ENCODE peak calls at places on chromosomes 11 and 22, in six cellular contexts. H is HepG2, M is cardiac muscle cell, P is lower leg skin, Y is endodermal cell, O is AG10803. D is an unnamed sample.

GRCh38 chr22:37501610-37502341 is 15.6 kb upstream of the MFNG start:
- DNase-seq in O (peak), Y (no peak), M (no peak), H (peak), P (no peak), D (peak)

GRCh38 chr11:83033367-83033766 is 38.3 kb downstream of the RAB30 start:
- DNase-seq in H (no peak), O (no peak), Y (no peak), P (no peak), M (no peak), D (no peak)

GRCh38 chr11:49302360-49302759 is 94.0 kb upstream of the FOLH1 start:
- DNase-seq in M (no peak), P (no peak), Y (no peak), O (no peak), H (no peak), D (no peak)

GRCh38 chr11:68881320-68881719 is 22.3 kb downstream of the MRPL21 start:
- DNase-seq in H (no peak), Y (no peak), M (no peak), P (no peak), O (no peak), D (no peak)

GRCh38 chr11:96146765-96147164 is 196.2 kb downstream of the MAML2 start:
- DNase-seq in O (no peak), H (no peak), P (no peak), M (no peak), Y (no peak), D (no peak)

GRCh38 chr11:30487200-30487898 is 98.8 kb downstream of the MPPED2 start:
- DNase-seq in O (no peak), Y (no peak), H (no peak), M (no peak), P (no peak), D (peak)

GRCh38 chr11:79393362-79394043 is 47.3 kb downstream of the TENM4 start:
- DNase-seq in P (no peak), M (no peak), Y (peak), H (no peak), O (no peak), D (no peak)

GRCh38 chr11:67304511-67305113 is 1.3 kb downstream of the SSH3 start:
- DNase-seq in Y (peak), O (no peak), M (no peak), P (peak), H (no peak), D (no peak)

GRCh38 chr11:12287374-12288211 is 89.8 kb upstream of the PARVA start:
- DNase-seq in H (peak), O (peak), M (peak), P (peak), Y (peak), D (peak)

GRCh38 chr22:38201718-38202436 is at the start of gene MAFF:
- DNase-seq in H (peak), O (peak), P (peak), Y (peak), M (peak), D (peak)

GRCh38 chr11:116993599-116993998 is 104.6 kb downstream of the SIK3 start:
- DNase-seq in P (no peak), H (no peak), Y (no peak), O (peak), M (no peak), D (peak)

GRCh38 chr11:125093502-125093901 is 17.9 kb downstream of the TMEM218 start:
- DNase-seq in P (no peak), M (no peak), H (no peak), O (no peak), Y (no peak), D (no peak)

GRCh38 chr22:38177926-38178604 is 3.6 kb downstream of the PLA2G6 start:
- DNase-seq in O (peak), M (no peak), H (peak), Y (peak), P (peak), D (peak)

GRCh38 chr11:12187399-12187798 is 77.0 kb downstream of the MICAL2 start:
- DNase-seq in Y (no peak), P (peak), H (no peak), M (peak), O (no peak), D (no peak)

GRCh38 chr11:20109731-20110445 is 50.4 kb downstream of the DBX1 start:
- DNase-seq in P (no peak), M (no peak), O (no peak), Y (no peak), H (no peak), D (peak)

GRCh38 chr11:75505966-75506692 is 19.6 kb downstream of the GDPD5 start:
- DNase-seq in P (no peak), H (no peak), O (no peak), Y (no peak), M (peak), D (no peak)

GRCh38 chr11:112297248-112297866 is 36.7 kb upstream of the PLET1 start:
- DNase-seq in O (no peak), Y (no peak), H (no peak), P (no peak), M (no peak), D (no peak)

GRCh38 chr11:8250446-8250845 is 13.2 kb downstream of the LMO1 start:
- DNase-seq in O (no peak), M (no peak), Y (no peak), P (peak), H (no peak), D (no peak)

GRCh38 chr11:8250981-8251620 is 12.6 kb downstream of the LMO1 start:
- DNase-seq in M (no peak), P (peak), O (no peak), H (no peak), Y (no peak), D (no peak)

GRCh38 chr11:8248786-8249185 is 14.9 kb downstream of the LMO1 start:
- DNase-seq in Y (no peak), H (no peak), P (no peak), M (no peak), O (no peak), D (no peak)

GRCh38 chr11:8249482-8249881 is 14.2 kb downstream of the LMO1 start:
- DNase-seq in H (no peak), M (no peak), P (peak), O (no peak), Y (peak), D (no peak)

DNA sequence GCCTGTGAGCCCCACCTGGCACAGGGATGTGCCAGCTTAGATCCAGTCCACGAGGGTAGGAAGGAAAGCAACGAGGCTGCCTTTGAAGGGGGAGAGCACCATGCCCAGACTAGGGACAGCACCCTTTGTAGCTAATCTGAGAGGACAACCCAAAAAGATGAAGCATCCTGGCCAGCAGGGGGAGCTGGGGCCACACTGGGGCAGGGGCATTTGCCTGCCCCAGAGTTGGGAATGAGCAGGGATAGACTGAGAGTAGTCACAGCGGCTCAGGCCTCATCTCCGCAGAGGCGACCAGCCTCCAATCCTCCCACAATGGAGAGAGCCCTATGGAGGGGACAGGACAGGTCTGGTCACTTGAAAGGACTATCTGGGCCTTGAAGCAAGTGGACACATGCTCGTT is 16.4 kb downstream of the LMO1 start:
- DNase-seq in Y (peak), P (no peak), O (no peak), M (no peak), H (no peak), D (no peak)
- TF ChIP-seq CTCF in Y (peak), P (no peak), O (peak), M (peak), H (peak), D (peak)

GRCh38 chr11:118214210-118214914 is 10.4 kb downstream of the JAML start:
- DNase-seq in Y (no peak), H (no peak), M (no peak), O (no peak), P (no peak), D (no peak)

GRCh38 chr11:118215765-118216164 is 9.0 kb downstream of the JAML start:
- DNase-seq in M (no peak), P (no peak), Y (no peak), O (no peak), H (no peak), D (no peak)

GRCh38 chr11:118213774-118214173 is 11.0 kb downstream of the JAML start:
- DNase-seq in P (no peak), H (peak), Y (no peak), M (no peak), O (no peak), D (no peak)

GRCh38 chr11:118216621-118217526 is 7.9 kb downstream of the JAML start:
- DNase-seq in P (no peak), Y (no peak), M (no peak), H (no peak), O (no peak), D (no peak)

DNA sequence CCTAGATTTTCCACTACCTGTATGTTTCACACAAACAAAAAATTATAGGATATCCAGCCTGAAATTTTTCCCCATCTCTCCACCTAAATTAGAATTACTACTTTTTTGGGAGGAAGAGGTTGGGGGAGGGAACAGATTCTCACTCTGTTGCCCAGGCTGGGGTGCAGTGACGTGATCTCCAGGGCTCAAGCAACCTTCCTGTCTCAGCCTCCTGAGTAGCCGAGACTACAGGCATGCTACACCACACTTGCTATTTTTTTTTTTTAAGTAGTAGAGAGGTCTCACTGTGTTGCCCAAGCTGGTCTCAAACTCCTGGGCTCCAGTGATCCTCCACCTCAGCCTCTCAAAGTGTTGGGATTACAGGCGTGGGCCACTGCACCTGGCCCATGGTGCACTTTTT is 9.5 kb downstream of the JAML start:
- DNase-seq in M (no peak), H (no peak), O (no peak), Y (no peak), P (no peak), D (no peak)
- H3K4me3 ChIP-seq in M (no peak), H (no peak), O (no peak), Y (no peak), P (no peak), D (no peak)

GRCh38 chr11:134724779-134725140 is 312.7 kb upstream of the B3GAT1 start:
- DNase-seq in H (no peak), M (no peak), O (no peak), Y (no peak), P (peak), D (no peak)

GRCh38 chr11:134727204-134727603 is 315.2 kb upstream of the B3GAT1 start:
- DNase-seq in Y (no peak), O (no peak), M (no peak), P (peak), H (no peak), D (no peak)

GRCh38 chr11:134727636-134728035 is 315.6 kb upstream of the B3GAT1 start:
- DNase-seq in H (no peak), Y (no peak), P (peak), O (no peak), M (no peak), D (no peak)

GRCh38 chr11:134725211-134725610 is 313.2 kb upstream of the B3GAT1 start:
- DNase-seq in P (peak), O (no peak), M (no peak), Y (no peak), H (no peak), D (no peak)

GRCh38 chr11:134725939-134726639 is 314.0 kb upstream of the B3GAT1 start:
- DNase-seq in P (no peak), H (peak), M (no peak), O (no peak), Y (peak), D (no peak)
- TF ChIP-seq CTCF in P (no peak), H (peak), M (no peak), O (no peak), Y (peak), D (no peak)

GRCh38 chr22:45503071-45503815 is 560 bp downstream of the FBLN1 start:
- DNase-seq in O (no peak), H (no peak), Y (peak), P (no peak), M (no peak), D (no peak)
- H3K4me3 ChIP-seq in O (peak), H (peak), Y (peak), P (peak), M (peak), D (peak)

GRCh38 chr11:72352859-72353551 is 81.3 kb downstream of the CLPB start:
- DNase-seq in Y (peak), P (no peak), O (peak), H (no peak), M (peak), D (peak)
- TF ChIP-seq CTCF in Y (peak), P (no peak), O (peak), H (no peak), M (peak), D (peak)